ENCODE peak calls at places on chromosomes 2 and 18, in seven cellular contexts. L is BJ, Y is hippocampal formation, V is renal cortical epithelial cell, T is RWPE1, S is neuronal stem cell, W is fibroblast of lung. R is an unnamed sample.

GRCh38 chr18:41645600-41646360 is 309.3 kb upstream of the PIK3C3 start:
- DNase-seq in T (no peak), S (no peak), V (no peak), W (no peak), L (no peak), Y (no peak), R (no peak)

GRCh38 chr2:235555356-235555755 is 61.5 kb downstream of the AGAP1 start:
- DNase-seq in V (no peak), T (no peak), W (no peak), L (no peak), S (no peak), Y (no peak), R (no peak)

GRCh38 chr18:48735070-48735676 is 196.3 kb downstream of the CTIF start:
- DNase-seq in V (peak), T (peak), Y (no peak), S (no peak), W (peak), L (no peak), R (no peak)

GRCh38 chr18:23353459-23353858 is 99.6 kb upstream of the RIOK3 start:
- DNase-seq in L (no peak), S (no peak), Y (no peak), T (no peak), V (peak), W (no peak), R (no peak)

GRCh38 chr2:231425291-231425810 is 29.8 kb downstream of the B3GNT7 start:
- DNase-seq in L (no peak), T (no peak), S (no peak), V (no peak), Y (no peak), W (no peak), R (no peak)

GRCh38 chr2:173205375-173205774 is 129.7 kb downstream of the MAP3K20 start:
- DNase-seq in W (no peak), S (no peak), Y (peak), L (no peak), T (no peak), V (no peak), R (no peak)

GRCh38 chr18:74040459-74041332 is 106.9 kb downstream of the FBXO15 start:
- DNase-seq in V (no peak), W (no peak), S (peak), L (no peak), T (no peak), Y (no peak), R (peak)

GRCh38 chr2:127425540-127426490 is 7.6 kb downstream of the PROC start:
- DNase-seq in L (no peak), Y (no peak), W (no peak), V (no peak), S (no peak), T (no peak), R (no peak)

GRCh38 chr2:241232736-241233575 is 44.5 kb downstream of the ANO7 start:
- DNase-seq in W (no peak), V (no peak), L (no peak), T (no peak), Y (no peak), S (no peak), R (no peak)

GRCh38 chr18:22606563-22607283 is 189.0 kb upstream of the CTAGE1 start:
- DNase-seq in V (no peak), T (no peak), L (no peak), S (no peak), W (peak), Y (no peak), R (no peak)

GRCh38 chr2:84388133-84388532 is 70.9 kb downstream of the SUCLG1 start:
- DNase-seq in Y (no peak), S (no peak), T (no peak), W (peak), L (no peak), V (peak), R (no peak)

GRCh38 chr2:222959358-222959757 is 92.6 kb upstream of the KCNE4 start:
- DNase-seq in Y (no peak), W (peak), S (no peak), T (peak), L (peak), V (peak), R (peak)

GRCh38 chr2:196566969-196567666 is 72.4 kb upstream of the CCDC150 start:
- DNase-seq in T (no peak), L (no peak), Y (no peak), S (no peak), V (no peak), W (no peak), R (no peak)

GRCh38 chr18:25985999-25986398 is 104.4 kb downstream of the SS18 start:
- DNase-seq in Y (no peak), L (no peak), W (no peak), V (no peak), T (no peak), S (no peak), R (no peak)

GRCh38 chr2:120320318-120320851 is 25.6 kb upstream of the INHBB start:
- DNase-seq in T (peak), V (peak), L (no peak), Y (no peak), S (no peak), W (no peak), R (no peak)

GRCh38 chr2:64331430-64331700 is 122.6 kb upstream of the LGALSL start:
- DNase-seq in Y (no peak), S (no peak), V (no peak), L (no peak), T (no peak), W (no peak), R (no peak)

GRCh38 chr2:196924051-196924450 is 2.5 kb downstream of the PGAP1 start:
- DNase-seq in V (no peak), L (no peak), T (no peak), S (no peak), Y (no peak), W (no peak), R (no peak)

GRCh38 chr2:60447943-60448342 is 105.5 kb downstream of the BCL11A start:
- DNase-seq in Y (no peak), L (no peak), T (no peak), W (no peak), V (no peak), S (no peak), R (no peak)

R was measured in COLO829.